ENCODE peak calls at places on chromosome 7, in nine cellular contexts. C is tibial nerve, M is endothelial cell of umbilical vein, L is spleen, G is heart left ventricle, B is NB4, Z is GM12891, T is sigmoid colon, S is body of pancreas. Y is an unnamed sample.

GRCh38 chr7:69722836-69723235 is 124.6 kb downstream of the AUTS2 start:
- DNase-seq in M (no peak), C (no peak), G (no peak), B (no peak), T (no peak), L (no peak), S (no peak), Z (no peak), Y (no peak)

GRCh38 chr7:85508642-85509429 is 322.0 kb upstream of the SEMA3D start:
- DNase-seq in L (no peak), C (no peak), Z (no peak), M (no peak), B (no peak), S (no peak), T (no peak), G (no peak), Y (no peak)

GRCh38 chr7:148481965-148482626 is 108.5 kb upstream of the C7orf33 start:
- DNase-seq in Z (no peak), S (no peak), M (no peak), T (no peak), L (no peak), C (no peak), G (no peak), B (no peak), Y (no peak)

GRCh38 chr7:88759216-88759955 is at the start of gene ZNF804B:
- DNase-seq in B (no peak), M (peak), L (peak), Z (no peak), G (peak), C (no peak), T (peak), S (peak), Y (no peak)

GRCh38 chr7:100673942-100674431 is 447 bp downstream of the GNB2 start:
- DNase-seq in B (peak), Z (peak), S (no peak), G (peak), T (peak), L (peak), M (no peak), C (peak), Y (peak)

GRCh38 chr7:49866076-49866735 is 92.8 kb downstream of the VWC2 start:
- DNase-seq in T (no peak), L (no peak), S (no peak), Z (no peak), B (no peak), M (no peak), C (no peak), G (no peak), Y (no peak)

GRCh38 chr7:21338728-21339164 is 89.1 kb upstream of the SP4 start:
- DNase-seq in G (no peak), M (peak), S (no peak), C (no peak), Z (no peak), B (peak), T (no peak), L (no peak), Y (peak)

GRCh38 chr7:135684134-135684533 is 21.8 kb downstream of the STMP1 start:
- DNase-seq in L (no peak), B (no peak), C (no peak), M (no peak), T (no peak), Z (no peak), G (no peak), S (no peak), Y (no peak)

GRCh38 chr7:105126436-105126975 is 112.5 kb downstream of the KMT2E start:
- DNase-seq in S (no peak), B (no peak), T (no peak), M (no peak), G (no peak), L (no peak), C (no peak), Z (no peak), Y (no peak)

GRCh38 chr7:143289421-143289820 is 1.3 kb downstream of the CASP2 start:
- DNase-seq in T (no peak), Z (no peak), G (no peak), L (no peak), C (no peak), M (no peak), S (no peak), B (peak), Y (no peak)

GRCh38 chr7:121307021-121307575 is 21.7 kb upstream of the WNT16 start:
- DNase-seq in L (no peak), B (no peak), C (no peak), S (no peak), M (no peak), Z (no peak), T (no peak), G (no peak), Y (no peak)

GRCh38 chr7:100353685-100354330 is 4.1 kb upstream of the PILRB start:
- DNase-seq in B (peak), G (no peak), S (no peak), T (peak), C (no peak), Z (no peak), M (no peak), L (no peak), Y (no peak)

GRCh38 chr7:38880454-38880853 is 28.5 kb downstream of the VPS41 start:
- DNase-seq in T (no peak), C (no peak), S (no peak), M (no peak), G (no peak), B (no peak), L (no peak), Z (no peak), Y (no peak)

GRCh38 chr7:70178206-70178605 is 579.9 kb downstream of the AUTS2 start:
- DNase-seq in B (no peak), L (no peak), Z (no peak), C (no peak), M (no peak), S (no peak), G (no peak), T (no peak), Y (no peak)

GRCh38 chr7:4707134-4707651 is 25.1 kb downstream of the FOXK1 start:
- DNase-seq in S (no peak), B (no peak), C (no peak), L (no peak), T (no peak), Z (no peak), G (no peak), M (peak), Y (no peak)

GRCh38 chr7:50529093-50529862 is 35.9 kb downstream of the DDC start:
- DNase-seq in T (no peak), C (no peak), B (no peak), G (no peak), Z (no peak), M (no peak), L (no peak), S (no peak), Y (no peak)

GRCh38 chr7:136114966-136115762 is 138.0 kb upstream of the MTPN start:
- DNase-seq in B (peak), G (peak), S (peak), C (no peak), Z (peak), T (no peak), L (peak), M (peak), Y (peak)

GRCh38 chr7:40221836-40222235 is 87.0 kb downstream of the SUGCT start:
- DNase-seq in L (no peak), T (no peak), B (no peak), C (no peak), S (no peak), M (no peak), Z (no peak), G (no peak), Y (no peak)

GRCh38 chr7:112449353-112449752 is 907 bp upstream of the IFRD1 start:
- DNase-seq in G (no peak), M (peak), S (peak), T (no peak), L (no peak), Z (no peak), B (peak), C (no peak), Y (peak)

GRCh38 chr7:20233362-20233761 is 16.2 kb upstream of the MACC1 start:
- DNase-seq in S (no peak), B (no peak), M (no peak), G (no peak), Z (no peak), L (no peak), T (no peak), C (no peak), Y (no peak)

GRCh38 chr7:133638835-133639234 is 386.0 kb downstream of the EXOC4 start:
- DNase-seq in Z (no peak), S (no peak), C (no peak), T (no peak), M (no peak), L (no peak), G (no peak), B (no peak), Y (no peak)

GRCh38 chr7:41051525-41051924 is 651.4 kb downstream of the INHBA start:
- DNase-seq in Z (no peak), G (no peak), T (peak), B (no peak), M (no peak), C (no peak), S (no peak), L (no peak), Y (no peak)

GRCh38 chr7:5132539-5132938 is 57.5 kb upstream of the WIPI2 start:
- DNase-seq in C (no peak), S (no peak), M (no peak), L (no peak), G (no peak), T (no peak), B (no peak), Z (no peak), Y (no peak)

GRCh38 chr7:148501707-148502139 is 88.8 kb upstream of the C7orf33 start:
- DNase-seq in G (no peak), Z (no peak), M (no peak), B (no peak), C (no peak), S (no peak), T (no peak), L (no peak), Y (no peak)

GRCh38 chr7:909358-910329 is 33.3 kb downstream of the GET4 start:
- DNase-seq in G (peak), S (peak), Z (no peak), B (peak), L (peak), C (peak), T (peak), M (no peak), Y (peak)

GRCh38 chr7:142883571-142884284 is 1.8 kb downstream of the TRPV6 start:
- DNase-seq in B (no peak), G (no peak), Z (no peak), L (no peak), C (no peak), M (no peak), T (no peak), S (no peak), Y (no peak)

GRCh38 chr7:145902123-145902522 is 214.5 kb upstream of the CNTNAP2 start:
- DNase-seq in G (no peak), M (no peak), C (no peak), B (no peak), L (no peak), Z (no peak), S (no peak), T (no peak), Y (no peak)

GRCh38 chr7:76206633-76207032 is 4.9 kb downstream of the SRRM3 start:
- DNase-seq in Z (no peak), G (no peak), B (no peak), L (no peak), T (no peak), C (no peak), M (no peak), S (no peak), Y (no peak)

GRCh38 chr7:139340808-139341057 is 404 bp upstream of the FMC1 start:
- DNase-seq in T (peak), L (peak), C (no peak), Z (peak), M (no peak), S (no peak), B (no peak), G (no peak), Y (no peak)

GRCh38 chr7:94160719-94161435 is 156.7 kb upstream of the BET1 start:
- DNase-seq in L (no peak), T (no peak), S (no peak), M (no peak), C (no peak), G (no peak), Z (no peak), B (peak), Y (no peak)

GRCh38 chr7:158495780-158496179 is 91.8 kb downstream of the PTPRN2 start:
- DNase-seq in M (no peak), Z (no peak), S (peak), C (no peak), L (peak), G (no peak), T (no peak), B (peak), Y (peak)

GRCh38 chr7:52838981-52839411 is 196.4 kb upstream of the POM121L12 start:
- DNase-seq in S (no peak), Z (no peak), G (no peak), B (no peak), M (peak), T (no peak), C (no peak), L (no peak), Y (no peak)

GRCh38 chr7:105924950-105925349 is 38.1 kb upstream of the CDHR3 start:
- DNase-seq in T (no peak), B (no peak), M (no peak), L (no peak), Z (no peak), C (no peak), G (no peak), S (no peak), Y (no peak)

GRCh38 chr7:117111532-117111931 is 158.2 kb downstream of the ST7 start:
- DNase-seq in M (no peak), B (no peak), C (no peak), Z (no peak), S (no peak), G (peak), T (no peak), L (no peak), Y (no peak)

GRCh38 chr7:117114272-117114671 is 161.0 kb downstream of the ST7 start:
- DNase-seq in Z (no peak), C (no peak), G (no peak), T (no peak), S (no peak), B (no peak), L (no peak), M (no peak), Y (peak)

GRCh38 chr7:117113871-117114270 is 160.6 kb downstream of the ST7 start:
- DNase-seq in M (no peak), L (no peak), Z (no peak), T (no peak), S (no peak), G (no peak), C (no peak), B (no peak), Y (no peak)

GRCh38 chr7:117112640-117113039 is 159.3 kb downstream of the ST7 start:
- DNase-seq in S (no peak), B (no peak), Z (no peak), M (no peak), T (no peak), G (no peak), C (no peak), L (no peak), Y (no peak)

DNA sequence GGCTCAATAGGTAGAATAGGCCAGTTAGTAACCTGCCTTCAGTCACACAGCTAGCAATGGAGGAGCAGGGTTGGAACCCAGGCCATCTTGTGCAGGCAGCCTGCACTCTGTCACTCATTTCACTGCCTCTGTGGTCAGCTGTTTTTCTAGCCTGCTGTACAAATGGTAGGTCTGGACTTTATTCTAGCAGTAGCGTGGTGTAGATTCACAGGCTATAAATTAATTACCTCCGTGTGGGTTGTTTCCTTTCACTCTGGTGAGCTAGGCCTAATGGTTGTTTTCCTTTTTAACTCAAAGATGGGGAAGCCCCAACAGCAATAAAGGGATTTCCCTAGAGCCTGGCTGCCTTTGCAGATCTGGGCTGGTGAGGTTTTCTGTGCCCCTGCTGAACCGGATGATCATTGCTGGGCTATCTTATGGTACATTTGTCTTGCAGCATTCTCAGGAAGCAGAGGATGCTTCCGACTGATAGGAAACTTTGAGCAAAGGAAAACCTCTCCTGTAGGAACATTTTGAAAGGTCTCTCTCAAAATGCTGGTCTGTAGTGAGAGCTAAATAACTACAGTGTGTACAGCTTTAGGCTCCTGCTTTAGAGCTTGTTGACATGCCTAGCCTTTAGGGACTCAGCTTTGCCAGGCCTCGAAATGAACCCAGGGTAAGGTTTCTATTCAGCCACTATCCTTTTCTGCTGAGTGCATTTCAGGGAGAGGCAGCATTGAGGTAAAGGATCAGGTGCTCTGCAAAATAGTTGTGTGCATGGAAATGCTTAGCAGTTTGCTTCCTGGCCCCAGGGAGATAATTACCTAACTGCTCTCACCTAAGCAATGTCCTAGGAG is 157.4 kb downstream of the ST7 start:
- DNase-seq in Z (peak), L (no peak), M (peak), T (no peak), B (peak), G (no peak), C (no peak), S (no peak), Y (no peak)
- TF ChIP-seq POLR2A in Z (no peak), L (no peak), M (no peak), T (no peak), B (no peak), G (no peak), C (no peak), S (no peak), Y (no peak)

DNA sequence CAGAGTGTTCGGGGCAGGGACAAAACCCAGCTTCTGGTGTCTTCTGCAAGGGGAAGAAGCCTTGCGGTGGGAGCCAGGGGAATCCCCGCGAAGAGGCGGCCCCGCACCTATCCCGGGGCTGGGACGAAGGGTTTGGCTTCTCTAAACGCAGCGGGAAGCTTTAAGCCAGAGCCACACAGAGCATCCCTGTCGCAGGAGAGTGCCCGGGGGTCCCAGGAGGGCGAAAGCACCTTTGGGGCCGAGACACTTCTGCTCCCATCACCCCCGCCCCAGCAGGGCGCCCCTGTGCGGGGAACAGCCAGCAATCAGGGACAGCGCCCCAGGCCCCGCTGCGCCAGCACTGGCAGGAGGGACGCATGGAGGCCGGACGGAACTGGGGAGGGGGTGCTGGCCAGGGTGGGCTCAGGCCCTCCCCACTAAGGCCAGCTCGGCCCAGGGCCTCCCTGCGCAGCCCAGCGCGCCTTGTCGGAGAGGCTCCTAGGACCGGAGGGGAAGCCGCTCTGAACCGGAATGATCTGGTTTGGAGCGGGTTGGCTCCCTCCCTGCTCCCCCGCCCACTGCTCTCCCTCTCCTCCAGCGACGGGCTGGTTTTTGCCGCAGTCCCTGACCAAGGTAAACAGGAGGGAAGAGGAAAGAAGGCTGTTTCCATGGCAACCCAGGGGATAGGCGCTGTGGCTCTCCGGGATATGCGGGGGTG is 63.9 kb downstream of the TMEM209 start:
- DNase-seq in M (peak), T (peak), G (peak), C (peak), L (peak), B (no peak), Z (peak), S (peak), Y (peak)
- TF ChIP-seq POLR2A in M (peak), T (no peak), G (no peak), C (peak), L (no peak), B (no peak), Z (peak), S (peak), Y (peak)

GRCh38 chr7:27156901-27157716 is 634 bp upstream of the HOXA7 start:
- DNase-seq in C (no peak), G (peak), Z (no peak), S (no peak), L (peak), T (peak), B (no peak), M (peak), Y (no peak)

GRCh38 chr7:27155816-27156507 is 513 bp downstream of the HOXA7 start:
- DNase-seq in C (no peak), G (peak), L (peak), B (peak), M (peak), T (peak), Z (no peak), S (no peak), Y (no peak)

GRCh38 chr7:27157717-27158431 is 1.4 kb upstream of the HOXA7 start:
- DNase-seq in S (peak), L (no peak), C (no peak), Z (no peak), M (no peak), G (no peak), T (peak), B (no peak), Y (no peak)

GRCh38 chr7:27154901-27155815 is 1.3 kb downstream of the HOXA7 start:
- DNase-seq in L (peak), G (peak), S (no peak), T (peak), Z (no peak), M (peak), C (no peak), B (peak), Y (no peak)

DNA sequence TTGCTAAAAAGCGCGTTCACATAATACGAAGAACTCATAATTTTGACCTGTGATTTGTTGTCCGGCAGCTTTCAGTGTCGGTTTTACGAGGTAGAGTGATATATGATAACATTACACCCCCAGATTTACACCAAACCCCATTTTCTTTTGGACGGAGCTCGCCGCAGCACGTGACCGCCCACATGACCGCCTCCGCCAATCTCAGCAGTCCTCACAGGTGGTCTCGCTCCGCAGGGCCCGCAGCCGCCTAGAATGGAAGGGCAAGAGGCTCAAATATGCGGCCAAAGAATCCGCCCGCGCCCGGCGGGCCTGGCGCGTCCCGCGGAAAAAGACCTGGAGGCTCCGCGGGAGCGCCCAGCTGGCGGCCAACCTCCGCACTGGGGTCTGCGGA is at the start of gene HOXA7:
- DNase-seq in G (no peak), C (peak), T (peak), Z (no peak), S (no peak), M (peak), L (peak), B (peak), Y (no peak)
- TF ChIP-seq POLR2A in G (no peak), C (no peak), T (peak), Z (no peak), S (no peak), M (peak), L (no peak), B (no peak), Y (no peak)

GRCh38 chr7:16881809-16882208 is at the start of gene AGR3:
- DNase-seq in S (peak), L (no peak), C (no peak), G (no peak), M (no peak), B (no peak), Z (no peak), T (no peak), Y (no peak)
- TF ChIP-seq POLR2A in S (no peak), L (no peak), C (no peak), G (no peak), M (no peak), B (no peak), Z (no peak), T (no peak), Y (no peak)

GRCh38 chr7:152759655-152760383 is at the start of gene ACTR3B:
- DNase-seq in M (peak), Z (peak), C (peak), L (peak), B (peak), G (peak), S (peak), T (peak), Y (peak)
- TF ChIP-seq POLR2A in M (peak), Z (peak), C (peak), L (peak), B (peak), G (peak), S (peak), T (no peak), Y (peak)

GRCh38 chr7:95520136-95520535 is 34.4 kb downstream of the ASB4 start:
- DNase-seq in L (no peak), G (no peak), C (no peak), M (no peak), B (no peak), S (no peak), T (no peak), Z (no peak), Y (no peak)
- TF ChIP-seq POLR2A in L (no peak), G (no peak), C (no peak), M (no peak), B (no peak), S (no peak), T (no peak), Z (no peak), Y (no peak)

GRCh38 chr7:155205368-155206285 is 92.1 kb upstream of the INSIG1 start:
- DNase-seq in T (peak), M (peak), L (peak), Z (peak), G (peak), C (peak), B (peak), S (peak), Y (peak)
- TF ChIP-seq POLR2A in T (no peak), M (peak), L (peak), Z (peak), G (peak), C (no peak), B (peak), S (peak), Y (peak)

GRCh38 chr7:55018361-55019328 is at the start of gene EGFR:
- DNase-seq in S (peak), M (peak), C (peak), L (peak), B (no peak), G (peak), T (peak), Z (peak), Y (no peak)
- TF ChIP-seq POLR2A in S (peak), M (no peak), C (peak), L (no peak), B (no peak), G (peak), T (peak), Z (no peak), Y (no peak)

Y was measured in erythroblast.